ENCODE peak calls at places on chromosome 1, in six cellular contexts. Y is psoas muscle, R is left ventricle myocardium inferior, V is omental fat pad, M is bronchial epithelial cell, H is mammary epithelial cell. W is an unnamed sample.

GRCh38 chr1:155322571-155322952 is 1.9 kb downstream of the RUSC1 start:
- DNase-seq in Y (no peak), R (no peak), V (no peak), M (no peak), H (peak; percentile 13), W (no peak)

GRCh38 chr1:17289756-17290155 is 18.2 kb upstream of the PADI4 start:
- DNase-seq in Y (no peak), R (no peak), V (no peak), M (peak; percentile 92), H (peak; percentile 86), W (no peak)

GRCh38 chr1:184838374-184838995 is 83.8 kb upstream of the EDEM3 start:
- DNase-seq in Y (peak; percentile 62), R (no peak), V (no peak), M (peak; percentile 94), H (peak; percentile 95), W (no peak)

GRCh38 chr1:229003233-229004031 is 267.5 kb upstream of the RAB4A start:
- DNase-seq in Y (no peak), R (no peak), V (no peak), M (no peak), H (no peak), W (no peak)

GRCh38 chr1:37703061-37703460 is 10.7 kb downstream of the CDCA8 start:
- DNase-seq in Y (no peak), R (no peak), V (no peak), M (no peak), H (no peak), W (no peak)

GRCh38 chr1:38991638-38992449 is 768 bp downstream of the AKIRIN1 start:
- DNase-seq in Y (peak; percentile 34), R (peak; percentile 38), V (no peak), M (no peak), H (peak; percentile 21), W (peak; percentile 70)

GRCh38 chr1:231039161-231040018 is 664 bp downstream of the FAM89A start:
- DNase-seq in Y (peak; percentile 36), R (peak; percentile 20), V (no peak), M (no peak), H (peak; percentile 26), W (no peak)

GRCh38 chr1:36567601-36568341 is 85.1 kb upstream of the CSF3R start:
- DNase-seq in Y (no peak), R (no peak), V (no peak), M (no peak), H (no peak), W (no peak)

GRCh38 chr1:163822933-163823511 is 501.3 kb downstream of the NUF2 start:
- DNase-seq in Y (no peak), R (peak; percentile 11), V (no peak), M (no peak), H (no peak), W (no peak)

GRCh38 chr1:112502827-112503226 is 5.9 kb upstream of the WNT2B start:
- DNase-seq in Y (no peak), R (no peak), V (no peak), M (no peak), H (no peak), W (no peak)

GRCh38 chr1:93029317-93029716 is 49.8 kb upstream of the MTF2 start:
- DNase-seq in Y (no peak), R (no peak), V (no peak), M (no peak), H (no peak), W (no peak)

GRCh38 chr1:208985231-208985630 is 598.3 kb upstream of the CAMK1G start:
- DNase-seq in Y (no peak), R (no peak), V (no peak), M (peak; percentile 87), H (peak; percentile 73), W (no peak)

GRCh38 chr1:31549807-31550620 is 26.3 kb upstream of the TINAGL1 start:
- DNase-seq in Y (no peak), R (no peak), V (no peak), M (peak; percentile 66), H (peak; percentile 61), W (no peak)

GRCh38 chr1:206631085-206631509 is 4.2 kb upstream of the DYRK3 start:
- DNase-seq in Y (peak; percentile 36), R (peak; percentile 62), V (no peak), M (peak; percentile 72), H (peak; percentile 35), W (no peak)

GRCh38 chr1:179877586-179878265 is at the start of gene TOR1AIP2:
- DNase-seq in Y (peak; percentile 89), R (peak; percentile 92), V (peak; percentile 74), M (peak; percentile 66), H (peak; percentile 79), W (peak; percentile 85)
- TF ChIP-seq CTCF in Y (no peak), R (peak; percentile 39), V (no peak), M (no peak), H (no peak), W (no peak)

GRCh38 chr1:35557611-35558373 is at the start of gene NCDN:
- DNase-seq in Y (peak; percentile 98), R (peak; percentile 98), V (peak; percentile 80), M (peak; percentile 86), H (peak; percentile 97), W (peak; percentile 98)
- TF ChIP-seq CTCF in Y (no peak), R (no peak), V (no peak), M (no peak), H (no peak), W (no peak)

DNA sequence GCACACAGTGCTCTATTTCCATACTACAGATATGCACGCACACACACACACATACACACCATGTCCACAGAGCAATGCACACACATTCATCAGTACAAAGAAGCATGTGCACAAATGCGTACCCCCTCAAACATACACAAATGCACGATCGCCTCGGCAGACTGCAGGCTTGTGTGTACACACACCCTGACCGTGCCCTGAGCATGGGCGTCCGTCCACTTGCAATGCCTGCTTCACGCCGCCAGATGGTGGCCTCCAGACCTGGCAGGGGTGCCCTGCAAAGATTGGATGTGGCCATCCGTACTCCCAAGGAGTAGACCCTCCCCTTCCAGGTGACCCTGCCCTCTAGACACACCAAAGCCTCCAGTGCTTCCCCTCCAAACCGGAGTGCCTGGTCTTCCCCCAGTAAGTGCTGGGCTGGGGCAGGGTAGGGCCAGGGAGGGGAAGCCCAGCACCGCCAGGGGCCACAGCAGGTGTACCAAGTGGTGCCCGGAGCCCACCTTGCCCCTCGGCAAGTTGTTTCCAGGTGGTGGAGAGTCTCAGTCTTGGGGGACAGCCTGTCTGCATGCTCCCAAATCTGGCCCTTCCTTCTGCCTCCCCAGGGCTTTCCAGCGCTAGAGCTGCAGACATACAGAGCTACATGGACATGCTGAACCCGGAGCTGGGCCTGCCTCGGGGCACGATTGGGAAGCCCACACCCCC is 20.6 kb downstream of the ESPN start:
- DNase-seq in Y (no peak), R (no peak), V (no peak), M (no peak), H (no peak), W (no peak)
- TF ChIP-seq CTCF in Y (peak; percentile 40), R (peak; percentile 67), V (no peak), M (peak; percentile 78), H (peak; percentile 56), W (peak; percentile 70)

GRCh38 chr1:15704526-15705183 is 20.5 kb downstream of the PLEKHM2 start:
- DNase-seq in Y (no peak), R (no peak), V (no peak), M (no peak), H (no peak), W (no peak)
- TF ChIP-seq CTCF in Y (no peak), R (no peak), V (no peak), M (no peak), H (no peak), W (no peak)

DNA sequence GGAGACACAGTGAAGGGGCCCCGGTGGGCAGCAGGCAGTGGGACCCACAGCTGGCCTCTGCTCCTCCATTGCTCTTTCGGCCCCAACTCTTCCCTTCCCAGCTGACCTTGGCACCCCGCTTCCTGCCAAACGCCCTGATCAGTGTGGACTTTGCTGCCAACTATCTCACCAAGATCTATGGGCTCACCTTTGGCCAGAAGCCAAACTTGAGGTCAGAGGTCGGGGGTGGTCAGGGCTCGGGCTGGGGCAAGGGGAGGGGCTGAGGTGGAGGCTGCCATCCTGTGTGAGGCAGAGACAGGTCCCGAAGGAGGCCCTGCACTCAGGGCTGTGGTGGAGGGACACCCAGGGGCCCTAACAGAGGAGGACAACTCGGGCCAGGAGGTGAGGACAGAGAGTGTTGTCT is 13.7 kb downstream of the PODN start:
- DNase-seq in Y (peak; percentile 6), R (peak; percentile 14), V (no peak), M (no peak), H (no peak), W (no peak)
- TF ChIP-seq CTCF in Y (no peak), R (no peak), V (no peak), M (no peak), H (no peak), W (no peak)

GRCh38 chr1:199460933-199461332 is 566.6 kb upstream of the NR5A2 start:
- DNase-seq in Y (no peak), R (no peak), V (no peak), M (no peak), H (no peak), W (no peak)

DNA sequence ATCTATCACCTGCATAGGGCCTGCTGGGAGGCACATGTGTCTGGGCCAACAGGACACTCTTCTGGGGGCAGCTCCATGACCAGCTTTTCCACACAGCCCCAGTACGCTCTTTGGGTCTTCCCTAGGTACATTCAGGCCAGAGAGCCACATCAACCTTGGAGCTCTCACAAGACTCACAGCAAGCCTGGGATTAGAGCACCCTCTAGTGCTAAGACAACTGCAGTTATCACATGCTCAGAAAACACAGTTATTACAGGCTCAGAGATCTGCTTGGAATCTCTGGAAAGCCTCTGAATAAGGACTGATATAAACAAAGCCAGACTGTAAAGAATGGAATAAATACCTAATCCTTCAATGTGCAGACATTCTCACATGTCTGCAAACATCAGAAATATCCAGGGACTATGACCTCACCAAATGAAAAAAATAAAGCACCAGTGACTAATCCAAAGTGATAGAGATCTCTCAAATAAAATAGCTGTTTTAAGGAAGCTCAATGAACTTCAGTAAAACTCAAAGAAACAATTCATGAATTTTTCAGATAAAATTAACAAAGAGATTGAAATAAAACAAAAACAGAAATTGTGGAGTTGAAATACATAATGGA is 563.9 kb upstream of the NR5A2 start:
- DNase-seq in Y (no peak), R (no peak), V (no peak), M (peak; percentile 71), H (peak; percentile 45), W (no peak)
- TF ChIP-seq CTCF in Y (no peak), R (no peak), V (no peak), M (peak; percentile 82), H (peak; percentile 80), W (peak; percentile 69)

GRCh38 chr1:212158912-212159796 is 123.6 kb downstream of the DTL start:
- DNase-seq in Y (no peak), R (no peak), V (no peak), M (no peak), H (no peak), W (no peak)
- TF ChIP-seq CTCF in Y (no peak), R (no peak), V (no peak), M (no peak), H (no peak), W (no peak)